ENCODE peak calls at places on chromosomes 4 and X, in four cellular contexts. E is NCI-H1694, S is skeletal muscle cell, Z is OCI-M1. B is an unnamed sample.

GRCh38 chr4:188611143-188611542 is 471.9 kb downstream of the TRIML1 start:
- DNase-seq in E (no peak), Z (no peak), S (no peak), B (no peak)

GRCh38 chr4:40492747-40493146 is 136.9 kb downstream of the RBM47 start:
- DNase-seq in Z (no peak), S (no peak), E (no peak), B (no peak)

GRCh38 chrX:50202539-50202938 is 1.7 kb upstream of the AKAP4 start:
- DNase-seq in S (no peak), E (no peak), Z (no peak), B (no peak)

GRCh38 chr4:164701665-164702064 is 52.3 kb upstream of the SMIM31 start:
- DNase-seq in S (no peak), Z (no peak), E (no peak), B (no peak)

GRCh38 chrX:1305411-1305810 is 31.2 kb upstream of the IL3RA start:
- DNase-seq in E (no peak), S (no peak), Z (no peak), B (no peak)

GRCh38 chr4:1614502-1614853 is 69.6 kb downstream of the FAM53A start:
- DNase-seq in Z (no peak), E (no peak), S (no peak), B (no peak)

GRCh38 chrX:69153060-69153730 is 12.1 kb downstream of the PJA1 start:
- DNase-seq in S (no peak), Z (no peak), E (no peak), B (no peak)

GRCh38 chrX:15146515-15146914 is 123.4 kb downstream of the ASB9 start:
- DNase-seq in S (no peak), E (no peak), Z (peak), B (no peak)

GRCh38 chr4:30790998-30791397 is 70.8 kb downstream of the PCDH7 start:
- DNase-seq in Z (no peak), E (no peak), S (no peak), B (no peak)

GRCh38 chr4:128847074-128847724 is 37.7 kb downstream of the JADE1 start:
- DNase-seq in S (no peak), E (no peak), Z (no peak), B (no peak)

GRCh38 chr4:132218406-132218805 is 930.7 kb upstream of the PCDH10 start:
- DNase-seq in Z (no peak), S (no peak), E (no peak), B (no peak)

GRCh38 chr4:26864904-26865303 is 4.3 kb downstream of the STIM2 start:
- DNase-seq in E (no peak), Z (peak), S (no peak), B (no peak)

GRCh38 chrX:154019061-154019621 is 561 bp downstream of the IRAK1 start:
- DNase-seq in Z (no peak), S (no peak), E (no peak), B (no peak)

GRCh38 chr4:34731045-34731444 is 1513.3 kb downstream of the ARAP2 start:
- DNase-seq in E (no peak), S (peak), Z (no peak), B (peak)

GRCh38 chr4:150056569-150056968 is 21.7 kb upstream of the DCLK2 start:
- DNase-seq in S (peak), E (no peak), Z (no peak), B (no peak)

GRCh38 chr4:119794681-119795080 is 166.1 kb upstream of the PDE5A start:
- DNase-seq in E (no peak), S (no peak), Z (no peak), B (no peak)

GRCh38 chr4:89838005-89838404 is 1.0 kb upstream of the SNCA start:
- DNase-seq in E (peak), S (no peak), Z (peak), B (no peak)

GRCh38 chrX:33726281-33727160 is 405.6 kb downstream of the FAM47A start:
- DNase-seq in E (no peak), S (no peak), Z (no peak), B (no peak)

GRCh38 chr4:153418581-153418980 is 47.6 kb upstream of the TMEM131L start:
- DNase-seq in S (no peak), Z (no peak), E (no peak), B (no peak)

GRCh38 chr4:89331637-89332544 is 24.3 kb upstream of the GPRIN3 start:
- DNase-seq in Z (no peak), S (no peak), E (no peak), B (no peak)

GRCh38 chr4:118993329-118993728 is 104.7 kb downstream of the SYNPO2 start:
- DNase-seq in S (no peak), E (no peak), Z (no peak), B (no peak)

GRCh38 chr4:93731448-93731847 is 97.1 kb upstream of the ATOH1 start:
- DNase-seq in S (no peak), Z (peak), E (no peak), B (no peak)

GRCh38 chr4:86036729-86037128 is 323.1 kb downstream of the MAPK10 start:
- DNase-seq in Z (no peak), E (no peak), S (peak), B (no peak)

GRCh38 chr4:97990409-97990808 is 152.9 kb downstream of the STPG2 start:
- DNase-seq in E (no peak), S (no peak), Z (no peak), B (no peak)

B was measured in astrocyte of the cerebellum.